ENCODE peak calls at places on chromosomes 1 and 21, in seven cellular contexts. A is stimulated activated CD4-positive, alpha-beta T cell treated with anti-CD3 and anti-CD28 coated beads, Interleukin-12 subunit alpha, Interleukin-12 subunit beta, amount 100 ng/mL, for 4 hours; B is head of caudate nucleus; X is MCF 10A; D is NCI-H146; Q is CD14-positive monocyte; I is cardiac fibroblast. T is an unnamed sample.

GRCh38 chr21:32403201-32403701 is 9.3 kb upstream of the EVA1C start:
- DNase-seq in A (peak), B (peak), X (peak), D (peak), Q (no peak), I (peak), T (no peak)

GRCh38 chr21:34105947-34106541 is 32.7 kb downstream of the MRPS6 start:
- DNase-seq in A (no peak), B (no peak), X (no peak), D (no peak), Q (no peak), I (no peak), T (no peak)

GRCh38 chr1:10979483-10979920 is 33.0 kb upstream of the TARDBP start:
- DNase-seq in A (no peak), B (peak), X (no peak), D (no peak), Q (no peak), I (no peak), T (no peak)

GRCh38 chr1:116128669-116129068 is 17.5 kb downstream of the MAB21L3 start:
- DNase-seq in A (no peak), B (no peak), X (no peak), D (no peak), Q (no peak), I (no peak), T (no peak)

GRCh38 chr21:42040411-42041180 is 30.4 kb upstream of the ZBTB21 start:
- DNase-seq in A (no peak), B (no peak), X (peak), D (no peak), Q (no peak), I (peak), T (no peak)

GRCh38 chr1:237953238-237953637 is 62.5 kb upstream of the ZP4 start:
- DNase-seq in A (no peak), B (no peak), X (peak), D (no peak), Q (no peak), I (no peak), T (no peak)

GRCh38 chr1:45895406-45895805 is 92.0 kb downstream of the MAST2 start:
- DNase-seq in A (no peak), B (no peak), X (peak), D (no peak), Q (no peak), I (peak), T (no peak)

GRCh38 chr1:84550826-84551225 is 23.4 kb downstream of the CTBS start:
- DNase-seq in A (no peak), B (no peak), X (no peak), D (no peak), Q (no peak), I (peak), T (no peak)

GRCh38 chr21:44552681-44553080 is 1.4 kb upstream of the KRTAP10-2 start:
- DNase-seq in A (no peak), B (no peak), X (no peak), D (peak), Q (no peak), I (no peak), T (no peak)

GRCh38 chr1:157798211-157798610 is 21.3 kb upstream of the FCRL2 start:
- DNase-seq in A (no peak), B (no peak), X (peak), D (no peak), Q (no peak), I (no peak), T (no peak)

GRCh38 chr1:94247146-94248094 is 10.0 kb upstream of the ARHGAP29 start:
- DNase-seq in A (no peak), B (no peak), X (peak), D (peak), Q (peak), I (peak), T (peak)

GRCh38 chr1:16026723-16027484 is 5.1 kb downstream of the CLCNKA start:
- DNase-seq in A (peak), B (no peak), X (no peak), D (peak), Q (no peak), I (no peak), T (no peak)

GRCh38 chr21:42583992-42584641 is 69.3 kb upstream of the PDE9A start:
- DNase-seq in A (no peak), B (no peak), X (no peak), D (no peak), Q (no peak), I (no peak), T (no peak)

GRCh38 chr1:79052829-79053449 is 46.4 kb upstream of the ADGRL4 start:
- DNase-seq in A (no peak), B (no peak), X (no peak), D (no peak), Q (no peak), I (no peak), T (no peak)

GRCh38 chr21:35528109-35529042 is 479.3 kb upstream of the RUNX1 start:
- DNase-seq in A (peak), B (no peak), X (no peak), D (no peak), Q (peak), I (peak), T (no peak)

GRCh38 chr1:228332797-228333738 is 73.6 kb downstream of the TRIM11 start:
- DNase-seq in A (no peak), B (no peak), X (no peak), D (no peak), Q (no peak), I (no peak), T (no peak)

GRCh38 chr1:68293122-68293521 is 60.8 kb upstream of the WLS start:
- DNase-seq in A (no peak), B (peak), X (no peak), D (no peak), Q (no peak), I (no peak), T (no peak)

GRCh38 chr1:245091818-245092637 is 62.8 kb upstream of the KIF26B start:
- DNase-seq in A (no peak), B (no peak), X (peak), D (no peak), Q (no peak), I (peak), T (no peak)

GRCh38 chr1:189206617-189207016 is 1271.0 kb downstream of the BRINP3 start:
- DNase-seq in A (no peak), B (no peak), X (no peak), D (no peak), Q (no peak), I (no peak), T (no peak)

GRCh38 chr1:1308756-1309524 is 543 bp downstream of the PUSL1 start:
- DNase-seq in A (peak), B (no peak), X (no peak), D (peak), Q (no peak), I (no peak), T (no peak)

GRCh38 chr1:214397497-214397896 is 116.5 kb downstream of the SMYD2 start:
- DNase-seq in A (no peak), B (no peak), X (no peak), D (no peak), Q (no peak), I (no peak), T (no peak)

GRCh38 chr1:156957634-156958033 is 37.2 kb downstream of the LRRC71 start:
- DNase-seq in A (no peak), B (no peak), X (no peak), D (no peak), Q (no peak), I (no peak), T (no peak)

GRCh38 chr1:15386128-15386824 is 23.4 kb upstream of the EFHD2 start:
- DNase-seq in A (no peak), B (peak), X (no peak), D (no peak), Q (no peak), I (no peak), T (no peak)

GRCh38 chr1:192512426-192513125 is 63.0 kb upstream of the RGS1 start:
- DNase-seq in A (no peak), B (no peak), X (no peak), D (no peak), Q (peak), I (no peak), T (no peak)

GRCh38 chr1:175146535-175147213 is 45.9 kb downstream of the KIAA0040 start:
- DNase-seq in A (peak), B (peak), X (peak), D (peak), Q (peak), I (peak), T (peak)

GRCh38 chr1:198086051-198086745 is 70.6 kb upstream of the NEK7 start:
- DNase-seq in A (no peak), B (no peak), X (no peak), D (no peak), Q (no peak), I (no peak), T (no peak)